ENCODE peak calls at places on chromosome 16, in five cellular contexts. K is head of caudate nucleus; V is globus pallidus; A is DMS153; N is activated CD4-positive, alpha-beta T cell treated with anti-CD3 and anti-CD28 coated beads, Interleukin-2, amount 50 U/mL, for 1 hour. E is an unnamed sample.

GRCh38 chr16:89119161-89119621 is 25.5 kb downstream of the ACSF3 start:
- DNase-seq in K (no peak), V (no peak), A (no peak), N (no peak), E (no peak)

GRCh38 chr16:82358601-82359221 is 188.7 kb upstream of the MPHOSPH6 start:
- DNase-seq in K (no peak), V (no peak), A (no peak), N (no peak), E (no peak)

GRCh38 chr16:12539185-12539929 is 264.3 kb downstream of the CPPED1 start:
- DNase-seq in K (no peak), V (no peak), A (no peak), N (no peak), E (no peak)

GRCh38 chr16:74713325-74713724 is 12.7 kb upstream of the MLKL start:
- DNase-seq in K (no peak), V (no peak), A (no peak), N (no peak), E (no peak)

GRCh38 chr16:75087040-75087979 is 29.3 kb downstream of the LDHD start:
- DNase-seq in K (no peak), V (no peak), A (peak), N (no peak), E (peak)

GRCh38 chr16:27285676-27286196 is 17.2 kb upstream of the NSMCE1 start:
- DNase-seq in K (no peak), V (peak), A (no peak), N (no peak), E (no peak)

GRCh38 chr16:89798126-89798525 is 18.3 kb downstream of the FANCA start:
- DNase-seq in K (no peak), V (no peak), A (no peak), N (no peak), E (no peak)

GRCh38 chr16:88688013-88688778 is 1.9 kb upstream of the SNAI3 start:
- DNase-seq in K (no peak), V (no peak), A (peak), N (no peak), E (no peak)

GRCh38 chr16:29719063-29719462 is 26.7 kb downstream of the C16orf54 start:
- DNase-seq in K (no peak), V (no peak), A (no peak), N (no peak), E (no peak)

GRCh38 chr16:5379948-5380347 is 282.4 kb upstream of the EEF2KMT start:
- DNase-seq in K (no peak), V (no peak), A (no peak), N (no peak), E (no peak)

GRCh38 chr16:12503201-12503600 is 300.5 kb downstream of the CPPED1 start:
- DNase-seq in K (no peak), V (no peak), A (peak), N (no peak), E (no peak)

GRCh38 chr16:76386784-76387183 is 109.6 kb downstream of the CNTNAP4 start:
- DNase-seq in K (no peak), V (no peak), A (no peak), N (no peak), E (no peak)

GRCh38 chr16:87930456-87930855 is 5.9 kb downstream of the CA5A start:
- DNase-seq in K (no peak), V (no peak), A (no peak), N (no peak), E (no peak)

GRCh38 chr16:896261-897199 is 74.3 kb downstream of the LMF1 start:
- DNase-seq in K (peak), V (peak), A (no peak), N (no peak), E (no peak)

GRCh38 chr16:9138731-9139501 is 47.5 kb downstream of the HAPSTR1 start:
- DNase-seq in K (peak), V (peak), A (peak), N (peak), E (no peak)

E was measured in pulmonary artery endothelial cell.